ENCODE peak calls at places on chromosome 14, in five cellular contexts. G is stimulated activated CD8-positive, alpha-beta memory T cell treated with anti-CD3 and anti-CD28 coated beads, Interleukin-4, amount 100 ng/mL, for 24 hours; V is left ventricle myocardium superior; T is NCI-H1105; B is spleen. E is an unnamed sample.

GRCh38 chr14:67620217-67620789 is 583 bp downstream of the ARG2 start:
- DNase-seq in B (peak), V (peak), T (peak), G (no peak), E (no peak)

GRCh38 chr14:56555921-56556570 is 23.6 kb upstream of the TMEM260 start:
- DNase-seq in G (no peak), B (no peak), T (peak), V (no peak), E (no peak)

GRCh38 chr14:89507926-89508460 is 91.0 kb upstream of the FOXN3 start:
- DNase-seq in G (no peak), T (no peak), V (no peak), B (peak), E (no peak)

GRCh38 chr14:102554835-102555819 is 37.3 kb upstream of the RCOR1 start:
- DNase-seq in G (peak), B (peak), T (no peak), V (peak), E (no peak)

GRCh38 chr14:24251880-24252288 is 9.5 kb upstream of the TINF2 start:
- DNase-seq in G (no peak), B (no peak), T (no peak), V (no peak), E (no peak)

GRCh38 chr14:90577661-90578282 is 180.9 kb downstream of the CALM1 start:
- DNase-seq in B (peak), T (no peak), G (no peak), V (peak), E (no peak)

GRCh38 chr14:51682411-51682810 is 30.7 kb downstream of the FRMD6 start:
- DNase-seq in G (no peak), T (no peak), V (no peak), B (no peak), E (no peak)

GRCh38 chr14:69043007-69043444 is 63.9 kb upstream of the ACTN1 start:
- DNase-seq in T (no peak), B (peak), V (peak), G (no peak), E (no peak)

GRCh38 chr14:69610020-69610858 is 1.2 kb upstream of the SUSD6 start:
- DNase-seq in V (peak), T (no peak), B (no peak), G (no peak), E (no peak)

GRCh38 chr14:60184597-60185555 is 19.7 kb upstream of the DHRS7 start:
- DNase-seq in G (no peak), B (no peak), V (no peak), T (no peak), E (no peak)

GRCh38 chr14:94366146-94366887 is 22.1 kb downstream of the SERPINA1 start:
- DNase-seq in T (no peak), G (no peak), B (no peak), V (no peak), E (no peak)

GRCh38 chr14:59427653-59428578 is 37.3 kb downstream of the GPR135 start:
- DNase-seq in G (no peak), B (peak), V (peak), T (no peak), E (no peak)

GRCh38 chr14:20971705-20972021 is 16.4 kb downstream of the RNASE2 start:
- DNase-seq in T (no peak), V (no peak), G (no peak), B (no peak), E (no peak)

GRCh38 chr14:29236401-29236800 is 469.8 kb downstream of the FOXG1 start:
- DNase-seq in T (no peak), G (no peak), V (no peak), B (no peak), E (no peak)

GRCh38 chr14:48490756-48491155 is 815.4 kb upstream of the MDGA2 start:
- DNase-seq in B (no peak), V (no peak), T (no peak), G (no peak), E (no peak)

GRCh38 chr14:80077262-80077661 is 134.0 kb downstream of the DIO2 start:
- DNase-seq in T (no peak), V (no peak), B (no peak), G (no peak), E (no peak)

GRCh38 chr14:102500190-102500661 is 9.3 kb downstream of the ANKRD9 start:
- DNase-seq in B (no peak), V (peak), G (no peak), T (no peak), E (peak)

GRCh38 chr14:104147346-104148125 is 9.1 kb downstream of the KIF26A start:
- DNase-seq in B (peak), G (no peak), V (peak), T (no peak), E (no peak)

GRCh38 chr14:64970776-64971451 is 1.2 kb downstream of the RAB15 start:
- DNase-seq in V (no peak), T (no peak), B (no peak), G (no peak), E (no peak)

GRCh38 chr14:61556455-61556854 is 138.9 kb upstream of the HIF1A start:
- DNase-seq in T (no peak), V (no peak), G (no peak), B (no peak), E (no peak)

GRCh38 chr14:56195219-56195618 is 77.0 kb downstream of the PELI2 start:
- DNase-seq in B (no peak), T (no peak), G (no peak), V (no peak), E (no peak)

GRCh38 chr14:67442139-67442906 is 30.4 kb upstream of the PLEK2 start:
- DNase-seq in V (no peak), G (no peak), B (no peak), T (no peak), E (no peak)

GRCh38 chr14:75044322-75044721 is 6.9 kb downstream of the MLH3 start:
- DNase-seq in T (no peak), B (no peak), V (no peak), G (no peak), E (no peak)

GRCh38 chr14:21791749-21792148 is 118.1 kb upstream of the OR4E1 start:
- DNase-seq in V (no peak), T (no peak), G (no peak), B (no peak), E (no peak)